ENCODE peak calls at places on chromosome 11, in six cellular contexts. C, I, Q, K, D and F are unnamed samples.

GRCh38 chr11:134119094-134119493 is 50.2 kb downstream of the JAM3 start:
- DNase-seq in C (peak; percentile 86), Q (peak; percentile 90), K (no peak), D (no peak), I (no peak), F (no peak)

GRCh38 chr11:81655351-81655750 is 1078.3 kb downstream of the FAM181B start:
- DNase-seq in Q (no peak), C (no peak), D (no peak), K (no peak), I (no peak), F (no peak)

GRCh38 chr11:134069426-134069921 is 602 bp downstream of the JAM3 start:
- DNase-seq in D (no peak), Q (no peak), C (peak; percentile 31), K (no peak), I (no peak), F (no peak)

GRCh38 chr11:114147389-114148382 is 88.2 kb downstream of the ZBTB16 start:
- DNase-seq in C (no peak), I (no peak), K (no peak), D (no peak), Q (no peak), F (no peak)

GRCh38 chr11:95072948-95073347 is 6.2 kb downstream of the SRSF8 start:
- DNase-seq in D (no peak), Q (no peak), I (no peak), C (no peak), K (no peak), F (no peak)

GRCh38 chr11:5992604-5993251 is 5.9 kb upstream of the OR52L1 start:
- DNase-seq in Q (no peak), C (peak; percentile 7), K (peak; percentile 13), D (no peak), I (peak; percentile 37), F (no peak)

GRCh38 chr11:125062931-125063428 is at the start of gene SLC37A2:
- DNase-seq in K (no peak), I (peak; percentile 11), Q (peak; percentile 44), C (peak; percentile 54), D (peak; percentile 40), F (peak; percentile 18)

GRCh38 chr11:58923300-58923788 is 15.9 kb upstream of the GLYATL1 start:
- DNase-seq in D (peak; percentile 55), C (peak; percentile 46), I (peak; percentile 25), Q (peak; percentile 24), K (peak; percentile 54), F (no peak)

GRCh38 chr11:63598556-63598955 is 15.7 kb downstream of the PLAAT3 start:
- DNase-seq in K (no peak), I (no peak), D (no peak), C (no peak), Q (no peak), F (no peak)

GRCh38 chr11:96234866-96235441 is 108.0 kb downstream of the MAML2 start:
- DNase-seq in I (peak; percentile 7), K (no peak), C (no peak), D (no peak), Q (no peak), F (no peak)

GRCh38 chr11:74650498-74650897 is 58.1 kb downstream of the POLD3 start:
- DNase-seq in I (no peak), Q (peak; percentile 79), K (no peak), C (peak; percentile 100), D (no peak), F (no peak)

GRCh38 chr11:75925785-75926164 is 110.8 kb downstream of the UVRAG start:
- DNase-seq in I (no peak), K (no peak), Q (peak; percentile 56), D (no peak), C (peak; percentile 28), F (no peak)

GRCh38 chr11:96074551-96075309 is 150.8 kb upstream of the MTMR2 start:
- DNase-seq in D (no peak), C (no peak), Q (no peak), K (no peak), I (no peak), F (no peak)

GRCh38 chr11:123020968-123021367 is 39.3 kb upstream of the BSX start:
- DNase-seq in D (no peak), Q (peak; percentile 19), I (peak; percentile 54), K (peak; percentile 33), C (peak; percentile 49), F (peak; percentile 7)

GRCh38 chr11:103648670-103649400 is 387.6 kb upstream of the DDI1 start:
- DNase-seq in D (no peak), I (no peak), Q (peak; percentile 87), C (peak; percentile 26), K (no peak), F (no peak)

GRCh38 chr11:43920598-43921419 is 21.6 kb upstream of the C11orf96 start:
- DNase-seq in Q (peak; percentile 100), I (peak; percentile 97), K (peak; percentile 86), C (peak; percentile 100), D (no peak), F (no peak)

GRCh38 chr11:99505319-99505718 is 484.6 kb downstream of the CNTN5 start:
- DNase-seq in I (no peak), D (no peak), Q (peak; percentile 86), C (peak; percentile 86), K (no peak), F (no peak)

GRCh38 chr11:116420030-116420429 is 352.8 kb downstream of the BUD13 start:
- DNase-seq in K (no peak), D (no peak), I (no peak), Q (no peak), C (no peak), F (no peak)

GRCh38 chr11:73784080-73784634 is 3.5 kb upstream of the MRPL48 start:
- DNase-seq in K (peak; percentile 66), I (peak; percentile 44), C (peak; percentile 38), D (no peak), Q (no peak), F (no peak)

GRCh38 chr11:65915821-65916251 is 3.0 kb downstream of the C11orf68 start:
- DNase-seq in K (peak; percentile 89), D (peak; percentile 60), I (peak; percentile 94), Q (peak; percentile 94), C (peak; percentile 99), F (no peak)

GRCh38 chr11:36878747-36879146 is 280.7 kb upstream of the RAG2 start:
- DNase-seq in K (no peak), D (no peak), C (no peak), Q (no peak), I (no peak), F (no peak)

GRCh38 chr11:2348986-2349385 is 28.1 kb upstream of the CD81 start:
- DNase-seq in C (peak; percentile 59), K (no peak), D (no peak), I (no peak), Q (peak; percentile 64), F (no peak)

GRCh38 chr11:119284344-119285157 is 32.4 kb downstream of the MCAM start:
- DNase-seq in Q (peak; percentile 22), I (peak; percentile 39), D (no peak), K (peak; percentile 32), C (peak; percentile 47), F (no peak)

GRCh38 chr11:75797116-75797515 is 17.9 kb upstream of the UVRAG start:
- DNase-seq in I (no peak), C (no peak), Q (no peak), K (no peak), D (no peak), F (no peak)

GRCh38 chr11:130732476-130732875 is 183.8 kb downstream of the SNX19 start:
- DNase-seq in K (no peak), Q (no peak), D (no peak), I (no peak), C (peak; percentile 37), F (no peak)

GRCh38 chr11:92886243-92886905 is 83.1 kb upstream of the MTNR1B start:
- DNase-seq in Q (peak; percentile 18), D (peak; percentile 58), I (peak; percentile 59), C (peak; percentile 61), K (peak; percentile 46), F (no peak)

GRCh38 chr11:103315248-103315647 is 206.0 kb downstream of the DYNC2H1 start:
- DNase-seq in I (no peak), C (peak; percentile 15), D (no peak), K (no peak), Q (no peak), F (no peak)

GRCh38 chr11:69518081-69518950 is 36.9 kb downstream of the LINC01488 start:
- DNase-seq in I (no peak), K (no peak), C (peak; percentile 94), Q (peak; percentile 89), D (no peak), F (no peak)

GRCh38 chr11:92211576-92212167 is 12.9 kb upstream of the FAT3 start:
- DNase-seq in C (peak; percentile 33), D (no peak), K (no peak), I (peak; percentile 59), Q (peak; percentile 12), F (no peak)

GRCh38 chr11:74462009-74462408 is 5.3 kb downstream of the KCNE3 start:
- DNase-seq in Q (no peak), K (no peak), D (peak; percentile 69), I (no peak), C (no peak), F (no peak)

GRCh38 chr11:44325698-44326097 is 15.8 kb upstream of the ALX4 start:
- DNase-seq in C (no peak), D (no peak), Q (no peak), K (no peak), I (no peak), F (no peak)

GRCh38 chr11:25734592-25735211 is 597.2 kb upstream of the ANO3 start:
- DNase-seq in D (no peak), Q (peak; percentile 3), K (no peak), C (peak; percentile 19), I (no peak), F (no peak)
- TF ChIP-seq CTCF in D (no peak), Q (peak; percentile 27), K (no peak), C (peak; percentile 32), I (no peak), F (no peak)

GRCh38 chr11:42012261-42012660 is 552.8 kb upstream of the LRRC4C start:
- DNase-seq in C (no peak), I (no peak), Q (peak; percentile 41), K (no peak), D (no peak), F (no peak)

DNA sequence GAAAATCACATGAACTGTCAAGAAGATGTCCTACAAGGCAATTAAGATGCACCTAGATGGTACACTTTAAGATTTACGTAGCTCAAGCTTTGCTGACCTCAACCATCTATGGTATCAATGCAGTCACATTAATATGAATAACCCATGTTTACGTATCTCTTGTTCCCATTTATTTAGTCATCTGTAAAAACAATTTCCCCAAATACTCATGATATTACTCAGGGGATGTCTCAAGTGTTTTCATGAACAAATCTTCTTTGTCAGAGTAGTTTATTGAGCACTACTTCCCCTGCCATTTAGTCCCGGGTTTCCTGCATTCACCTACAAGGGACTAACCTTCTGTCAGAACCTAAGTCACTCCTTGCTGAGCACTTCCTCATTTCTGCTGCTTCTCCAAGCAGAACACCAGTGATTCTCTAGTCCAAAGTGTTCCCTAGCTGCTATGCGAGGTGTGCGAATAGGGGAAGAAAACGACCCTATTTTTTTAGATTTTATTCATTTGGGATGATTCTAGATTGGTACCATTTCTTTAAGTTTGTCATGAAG is 554.3 kb upstream of the LRRC4C start:
- DNase-seq in Q (peak; percentile 51), K (no peak), D (no peak), C (no peak), I (no peak), F (no peak)
- H3K9me3 ChIP-seq in Q (no peaks in the 10 kb centered on the region), K (peaks cover 13% of the 10 kb centered on the region), D (no peaks in the 10 kb centered on the region), C (peaks cover 4% of the 10 kb centered on the region), I (no peaks in the 10 kb centered on the region), F (no peaks in the 10 kb centered on the region)

GRCh38 chr11:71446150-71446549 is 2.0 kb downstream of the DHCR7 start:
- DNase-seq in K (no peak), Q (no peak), I (no peak), D (no peak), C (no peak), F (no peak)
- H3K27ac ChIP-seq in K (no peak overlapping the region), Q (no peak overlapping the region), I (no peak overlapping the region), D (no peak overlapping the region), C (no peak overlapping the region), F (no peak overlapping the region)

GRCh38 chr11:64750361-64751054 is 6.6 kb upstream of the RASGRP2 start:
- DNase-seq in Q (no peak), I (no peak), K (no peak), D (no peak), C (no peak), F (no peak)
- TF ChIP-seq CTCF in Q (peak; percentile 4), I (no peak), K (peak; percentile 10), D (no peak), C (no peak), F (peak; percentile 40)